ENCODE peak calls at places on chromosomes 11 and 22, in six cellular contexts. A is AG04449, X is left lung, F is AG04450, E is endothelial cell, D is GM20000. N is an unnamed sample.

GRCh38 chr11:87743002-87743401 is 432.2 kb downstream of the RAB38 start:
- DNase-seq in D (no peak), X (no peak), A (no peak), F (no peak), E (no peak), N (no peak)

GRCh38 chr11:124285610-124286344 is 28.0 kb downstream of the OR8D1 start:
- DNase-seq in D (no peak), A (peak; percentile 44), X (no peak), F (peak; percentile 59), E (no peak), N (no peak)

GRCh38 chr22:30822216-30823014 is 127.7 kb downstream of the OSBP2 start:
- DNase-seq in X (no peak), E (peak; percentile 35), A (no peak), D (no peak), F (no peak), N (no peak)

GRCh38 chr11:45906965-45907591 is at the start of gene FREY1:
- DNase-seq in E (no peak), A (no peak), F (no peak), D (no peak), X (peak; percentile 69), N (no peak)

GRCh38 chr11:123799438-123799837 is 6.7 kb downstream of the OR6M1 start:
- DNase-seq in D (no peak), A (no peak), E (no peak), X (no peak), F (no peak), N (no peak)

GRCh38 chr11:116109228-116109627 is 605.0 kb upstream of the CADM1 start:
- DNase-seq in D (no peak), F (no peak), A (no peak), E (no peak), X (no peak), N (no peak)

GRCh38 chr11:9462806-9463537 is 2.2 kb downstream of the ZNF143 start:
- DNase-seq in D (no peak), F (no peak), E (no peak), A (no peak), X (no peak), N (no peak)

GRCh38 chr11:69921429-69922014 is 102.3 kb upstream of the FGF3 start:
- DNase-seq in F (no peak), E (no peak), X (peak; percentile 41), D (no peak), A (no peak), N (peak; percentile 43)

GRCh38 chr22:36362819-36363377 is 24.9 kb downstream of the MYH9 start:
- DNase-seq in X (no peak), D (no peak), A (no peak), F (no peak), E (no peak), N (peak; percentile 60)

GRCh38 chr11:19792510-19792909 is 79.9 kb downstream of the NAV2 start:
- DNase-seq in E (no peak), F (no peak), A (no peak), X (no peak), D (no peak), N (no peak)

GRCh38 chr22:20305894-20306645 is 13.8 kb downstream of the DGCR6L start:
- DNase-seq in E (no peak), D (no peak), A (no peak), X (peak; percentile 69), F (no peak), N (peak; percentile 41)

GRCh38 chr11:17651061-17651460 is 68.3 kb upstream of the MYOD1 start:
- DNase-seq in X (no peak), D (peak; percentile 4), F (no peak), E (no peak), A (no peak), N (no peak)

GRCh38 chr22:22454997-22455396 is 53.5 kb downstream of the ZNF280B start:
- DNase-seq in A (no peak), X (no peak), E (no peak), F (no peak), D (no peak), N (no peak)

GRCh38 chr11:70043482-70043881 is 34.6 kb upstream of the ANO1 start:
- DNase-seq in F (no peak), A (no peak), E (no peak), D (no peak), X (no peak), N (no peak)

GRCh38 chr11:45933131-45933821 is 10.8 kb downstream of the LARGE2 start:
- DNase-seq in F (peak; percentile 8), A (no peak), E (no peak), D (peak; percentile 52), X (peak; percentile 68), N (peak; percentile 43)

GRCh38 chr22:30405731-30406130 is 8.9 kb downstream of the SEC14L2 start:
- DNase-seq in F (no peak), E (no peak), D (no peak), X (no peak), A (no peak), N (no peak)

GRCh38 chr11:4111834-4112233 is 17.2 kb downstream of the RRM1 start:
- DNase-seq in D (no peak), E (no peak), F (no peak), X (no peak), A (no peak), N (no peak)

GRCh38 chr11:91495837-91496236 is 728.8 kb upstream of the FAT3 start:
- DNase-seq in E (no peak), D (no peak), A (no peak), X (no peak), F (no peak), N (no peak)

GRCh38 chr11:10758959-10759358 is 7.9 kb downstream of the CTR9 start:
- DNase-seq in X (no peak), F (no peak), D (no peak), A (no peak), E (no peak), N (no peak)
- TF ChIP-seq CTCF in X (no peak), F (peak; percentile 34), D (no peak), A (no peak), E (no peak), N (peak; percentile 10)

DNA sequence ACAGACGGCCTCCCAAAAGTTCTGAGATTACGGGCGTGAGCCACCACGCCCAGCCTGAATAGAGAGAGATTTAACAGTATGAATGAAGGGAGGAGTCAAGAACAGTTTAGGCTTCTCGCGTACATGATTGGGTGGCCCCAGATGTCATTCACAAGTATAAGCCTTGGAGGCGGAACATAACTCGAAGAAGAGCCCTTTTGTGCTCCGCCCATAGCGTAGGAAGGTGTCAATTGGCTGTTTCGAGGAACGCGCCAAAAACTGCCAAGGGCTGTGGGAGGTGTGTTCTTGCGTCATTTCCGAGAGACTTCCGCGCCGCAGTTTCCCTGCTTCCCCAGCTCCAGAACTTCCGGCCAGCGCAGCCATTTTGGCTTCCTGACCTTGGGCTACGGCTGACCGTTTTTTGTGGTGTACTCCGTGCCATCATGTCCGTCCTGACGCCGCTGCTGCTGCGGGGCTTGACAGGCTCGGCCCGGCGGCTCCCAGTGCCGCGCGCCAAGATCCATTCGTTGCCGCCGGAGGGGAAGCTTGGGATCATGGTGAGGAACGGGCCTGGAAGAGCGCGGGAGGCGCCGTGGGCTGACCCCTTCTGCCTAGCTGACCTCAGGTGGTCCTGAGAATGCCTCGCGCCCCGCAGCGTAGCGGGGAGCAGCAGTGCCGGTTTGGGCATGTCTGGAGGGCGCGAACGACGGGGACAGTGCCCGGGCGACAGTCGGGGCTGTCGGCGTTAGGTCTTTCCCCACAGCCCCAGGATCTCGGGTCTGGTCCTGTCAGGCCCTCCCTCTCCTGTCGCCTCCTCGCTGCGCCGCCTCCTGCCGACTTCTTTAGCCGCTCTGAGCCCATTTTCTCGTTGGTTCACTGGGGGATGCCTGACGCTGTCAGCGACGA is at the start of gene COX8A:
- DNase-seq in E (peak; percentile 91), D (peak; percentile 97), A (peak; percentile 98), F (peak; percentile 99), X (peak; percentile 95), N (peak; percentile 98)
- TF ChIP-seq CTCF in E (no peak), D (no peak), A (peak; percentile 31), F (peak; percentile 21), X (peak; percentile 6), N (no peak)

DNA sequence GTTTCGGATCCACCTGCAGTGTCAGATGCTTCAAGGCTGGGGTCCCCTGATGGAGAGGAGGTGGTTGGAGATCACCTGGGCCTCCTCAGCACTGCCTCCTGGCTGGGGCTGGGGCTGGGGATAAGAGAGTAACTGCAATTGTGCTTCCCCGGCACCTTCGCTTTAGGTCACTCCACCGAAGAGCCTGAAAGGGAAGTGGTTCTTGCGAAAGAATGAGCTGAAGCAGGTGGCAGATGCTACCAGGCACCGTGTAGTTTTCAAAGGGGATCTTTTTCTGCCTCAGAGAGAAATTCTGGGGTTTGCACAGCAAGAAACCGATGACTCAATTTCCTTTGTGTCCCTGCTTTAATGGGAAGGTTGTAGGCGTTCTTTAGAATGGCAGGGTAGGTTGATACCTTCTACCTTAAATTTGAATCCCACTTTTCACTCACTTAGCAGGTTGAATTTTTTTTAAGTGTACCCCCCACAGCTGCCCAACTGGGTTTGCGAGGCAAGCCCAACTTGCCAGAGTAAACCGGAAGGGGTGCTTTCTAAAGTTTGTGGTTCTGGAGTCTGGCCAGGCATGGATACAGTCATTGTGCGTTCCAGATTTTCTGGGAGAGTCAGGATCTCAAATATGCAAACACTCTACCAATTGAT is 5.3 kb downstream of the CD44 start:
- DNase-seq in D (peak; percentile 75), A (no peak), X (no peak), F (peak; percentile 56), E (no peak), N (peak; percentile 68)
- TF ChIP-seq CTCF in D (no peak), A (no peak), X (no peak), F (no peak), E (no peak), N (no peak)

GRCh38 chr22:24727218-24727851 is 47.2 kb downstream of the PIWIL3 start:
- DNase-seq in D (no peak), E (no peak), X (no peak), F (peak; percentile 74), A (peak; percentile 16), N (no peak)
- TF ChIP-seq CTCF in D (no peak), E (no peak), X (no peak), F (no peak), A (no peak), N (no peak)

GRCh38 chr11:620935-621814 is 3.6 kb downstream of the CDHR5 start:
- DNase-seq in D (no peak), F (no peak), E (no peak), A (no peak), X (peak; percentile 75), N (peak; percentile 43)
- TF ChIP-seq CTCF in D (no peak), F (no peak), E (no peak), A (no peak), X (no peak), N (no peak)

GRCh38 chr11:63670738-63671321 is 346 bp downstream of the ATL3 start:
- DNase-seq in A (no peak), X (peak; percentile 91), E (peak; percentile 45), F (no peak), D (peak; percentile 70), N (no peak)
- TF ChIP-seq CTCF in A (peak; percentile 56), X (no peak), E (no peak), F (peak; percentile 43), D (peak; percentile 61), N (peak; percentile 65)

GRCh38 chr11:18698341-18699268 is at the start of gene TMEM86A:
- DNase-seq in F (no peak), D (peak; percentile 96), A (no peak), E (peak; percentile 94), X (peak; percentile 97), N (peak; percentile 92)
- TF ChIP-seq CTCF in F (no peak), D (no peak), A (no peak), E (no peak), X (no peak), N (no peak)

N was measured in CD14-positive monocyte.